ENCODE peak calls at places on chromosomes 11 and 22, in seven cellular contexts. D, T, Y, O, E, C and U are unnamed samples.

GRCh38 chr22:30254307-30254706 is 7.7 kb upstream of the LIF start:
- DNase-seq in O (no peak), C (no peak), E (no peak), T (no peak), Y (no peak), D (no peak), U (no peak)

GRCh38 chr11:78564889-78565467 is 9.7 kb downstream of the NARS2 start:
- DNase-seq in T (no peak), E (no peak), O (no peak), C (no peak), Y (peak), D (no peak), U (no peak)

GRCh38 chr11:100964400-100964799 is 165.2 kb downstream of the PGR start:
- DNase-seq in Y (no peak), C (no peak), O (peak), E (no peak), T (no peak), D (no peak), U (no peak)

GRCh38 chr11:118002541-118003019 is 16.4 kb downstream of the IL10RA start:
- DNase-seq in D (no peak), T (peak), C (no peak), E (no peak), O (peak), Y (no peak), U (no peak)

GRCh38 chr22:28670153-28670552 is 9.5 kb downstream of the TTC28 start:
- DNase-seq in Y (peak), E (no peak), O (peak), D (no peak), C (no peak), T (no peak), U (no peak)

GRCh38 chr22:41504397-41504796 is 35.5 kb downstream of the ACO2 start:
- DNase-seq in T (no peak), D (no peak), Y (no peak), E (no peak), O (peak), C (peak), U (no peak)

GRCh38 chr11:15863411-15863810 is 492.9 kb downstream of the SOX6 start:
- DNase-seq in E (no peak), C (no peak), O (no peak), T (no peak), D (no peak), Y (no peak), U (no peak)

GRCh38 chr11:112731538-112731937 is 229.7 kb upstream of the NCAM1 start:
- DNase-seq in Y (no peak), O (no peak), T (no peak), E (no peak), D (no peak), C (no peak), U (no peak)

DNA sequence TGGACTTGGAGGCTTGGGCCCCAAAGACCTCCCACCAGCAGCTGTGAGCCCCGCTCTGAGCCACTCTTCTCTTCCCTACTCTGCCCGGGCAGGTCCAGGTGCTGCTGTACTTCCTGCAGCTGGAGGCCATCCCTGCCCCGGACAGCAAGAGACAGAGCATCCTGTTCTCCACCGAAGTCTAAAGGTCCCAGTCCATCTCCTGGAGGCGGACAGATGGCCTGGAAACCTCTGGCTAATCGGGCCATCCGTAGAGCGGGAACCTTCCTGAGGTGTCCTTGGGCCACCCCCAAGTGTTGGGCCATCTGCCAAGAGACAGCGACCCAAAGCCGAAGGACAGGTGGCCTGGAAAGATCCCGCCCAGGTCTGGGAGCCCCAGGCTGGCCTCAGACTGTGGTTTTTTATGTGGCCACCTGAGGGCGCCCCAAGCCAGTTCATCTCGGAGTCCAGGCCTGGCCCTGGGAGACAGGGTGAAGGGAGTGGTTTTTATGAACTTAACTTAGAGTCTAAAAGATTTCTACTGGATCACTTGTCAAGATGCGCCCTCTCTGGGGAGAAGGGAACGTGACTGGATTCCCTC is 135.1 kb downstream of the BCR start:
- DNase-seq in D (peak), T (peak), C (no peak), E (peak), O (peak), Y (peak), U (no peak)
- TF ChIP-seq CTCF in D (peak), T (peak), C (peak), E (peak), O (peak), Y (peak), U (no peak)

GRCh38 chr11:126485021-126485781 is 129.7 kb downstream of the ST3GAL4 start:
- DNase-seq in D (no peak), C (no peak), E (no peak), O (peak), Y (peak), T (no peak), U (peak)
- TF ChIP-seq CTCF in D (no peak), C (no peak), E (no peak), O (no peak), Y (peak), T (no peak), U (no peak)

DNA sequence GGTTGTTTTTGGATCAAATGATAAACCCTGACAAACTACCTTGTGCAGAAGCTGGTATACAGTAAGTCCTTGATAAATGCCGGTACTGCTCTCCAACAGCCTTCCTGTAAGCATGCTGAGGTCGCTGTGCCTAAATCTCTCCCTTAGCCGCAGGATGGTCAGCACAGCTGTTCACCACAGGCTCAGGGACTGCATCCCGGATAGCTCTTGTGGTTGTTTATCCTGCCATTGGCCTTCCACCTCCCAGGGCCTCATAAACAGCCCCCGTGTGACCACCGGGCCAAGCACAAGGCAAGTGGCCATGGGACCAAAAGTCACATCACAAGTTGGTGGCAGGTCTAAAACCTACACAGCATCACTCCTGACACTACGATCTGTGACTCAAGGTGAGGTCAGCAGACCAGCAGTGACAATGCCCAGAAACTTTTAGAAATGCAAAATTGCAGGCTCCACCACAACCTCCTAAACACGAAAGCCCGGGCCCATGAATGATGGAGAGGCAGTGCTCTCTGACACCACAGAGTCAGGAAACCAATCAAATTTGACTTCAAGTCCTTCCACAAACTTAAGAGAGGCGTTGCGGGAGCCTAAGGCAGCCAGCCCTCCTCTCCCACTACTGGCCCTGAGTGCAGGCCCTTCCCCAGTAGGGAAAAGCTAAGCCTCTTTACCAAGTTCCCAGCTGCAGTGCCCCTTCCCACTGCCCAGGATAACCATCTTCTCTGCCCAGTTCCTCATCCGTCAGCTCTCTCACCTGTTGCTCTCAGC is 3.9 kb downstream of the SPATA19 start:
- DNase-seq in Y (no peak), C (no peak), D (no peak), E (no peak), T (no peak), O (no peak), U (no peak)
- TF ChIP-seq CTCF in Y (no peak), C (no peak), D (no peak), E (no peak), T (no peak), O (no peak), U (no peak)

DNA sequence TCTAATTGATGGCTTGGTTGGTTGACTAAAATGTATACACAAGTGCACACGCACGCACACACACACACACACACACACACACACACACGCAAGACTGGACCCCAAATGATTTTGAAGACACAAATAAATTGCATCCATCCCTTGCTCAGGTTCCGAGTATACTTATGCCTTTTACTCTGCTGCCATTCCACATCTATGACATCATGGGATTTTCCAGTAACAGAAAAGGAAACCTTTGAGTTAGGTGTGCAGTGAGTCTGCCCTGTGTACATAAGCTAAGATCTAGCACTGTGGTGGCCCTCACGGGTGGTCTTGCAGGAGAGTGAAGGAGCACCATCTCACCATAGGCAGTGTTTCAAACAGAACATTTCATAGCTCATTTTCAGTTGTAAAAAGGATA is 20.5 kb upstream of the LARGE1 start:
- DNase-seq in Y (no peak), T (no peak), O (no peak), C (no peak), E (no peak), D (peak), U (no peak)
- TF ChIP-seq CTCF in Y (no peak), T (no peak), O (no peak), C (no peak), E (no peak), D (no peak), U (no peak)

GRCh38 chr11:18522388-18522787 is 4.4 kb downstream of the TSG101 start:
- DNase-seq in D (peak), O (peak), E (no peak), Y (no peak), T (no peak), C (no peak), U (no peak)
- TF ChIP-seq CTCF in D (no peak), O (peak), E (no peak), Y (no peak), T (no peak), C (no peak), U (no peak)

GRCh38 chr11:4211991-4212390 is 117.4 kb downstream of the RRM1 start:
- DNase-seq in O (no peak), D (no peak), E (no peak), C (no peak), T (no peak), Y (no peak), U (no peak)
- TF ChIP-seq CTCF in O (no peak), D (no peak), E (no peak), C (no peak), T (no peak), Y (no peak), U (no peak)

DNA sequence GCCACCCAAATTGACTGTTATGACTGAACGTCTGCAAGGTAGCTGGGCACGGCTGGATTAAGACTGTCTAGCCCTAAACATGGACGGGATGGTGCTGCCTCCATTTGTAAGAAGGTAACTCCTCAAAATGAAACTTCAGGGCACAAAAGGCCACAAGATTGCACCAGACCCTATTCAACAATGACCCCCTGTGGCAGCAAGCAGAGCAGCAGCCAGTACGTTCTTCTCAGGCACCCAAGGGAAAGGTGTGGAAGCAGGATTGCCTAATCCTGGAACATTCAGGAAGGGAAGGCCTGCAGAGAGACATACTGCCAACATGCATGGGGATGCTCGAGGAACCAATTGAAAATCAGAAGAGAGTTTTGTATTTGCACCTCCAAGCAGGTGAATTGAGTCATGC is 4.5 kb upstream of the TBX10 start:
- DNase-seq in C (no peak), D (peak), T (peak), E (no peak), Y (no peak), O (no peak), U (no peak)
- TF ChIP-seq CTCF in C (no peak), D (peak), T (peak), E (no peak), Y (no peak), O (peak), U (no peak)

GRCh38 chr11:44949160-44950035 is 1.3 kb downstream of the TP53I11 start:
- DNase-seq in T (no peak), D (no peak), Y (no peak), O (peak), E (peak), C (no peak), U (no peak)
- TF ChIP-seq CTCF in T (peak), D (peak), Y (peak), O (peak), E (peak), C (no peak), U (peak)

GRCh38 chr22:20430101-20430640 is 7.5 kb downstream of the SCARF2 start:
- DNase-seq in D (no peak), E (no peak), Y (no peak), T (no peak), C (no peak), O (no peak), U (no peak)

GRCh38 chr22:20432244-20432686 is 5.4 kb downstream of the SCARF2 start:
- DNase-seq in C (no peak), T (no peak), Y (no peak), D (no peak), E (no peak), O (no peak), U (no peak)

GRCh38 chr22:20429254-20430100 is 8.1 kb downstream of the SCARF2 start:
- DNase-seq in D (no peak), C (no peak), T (peak), O (no peak), E (peak), Y (no peak), U (peak)

GRCh38 chr22:20431520-20432237 is 5.9 kb downstream of the SCARF2 start:
- DNase-seq in O (no peak), T (no peak), E (no peak), Y (no peak), C (no peak), D (no peak), U (no peak)

DNA sequence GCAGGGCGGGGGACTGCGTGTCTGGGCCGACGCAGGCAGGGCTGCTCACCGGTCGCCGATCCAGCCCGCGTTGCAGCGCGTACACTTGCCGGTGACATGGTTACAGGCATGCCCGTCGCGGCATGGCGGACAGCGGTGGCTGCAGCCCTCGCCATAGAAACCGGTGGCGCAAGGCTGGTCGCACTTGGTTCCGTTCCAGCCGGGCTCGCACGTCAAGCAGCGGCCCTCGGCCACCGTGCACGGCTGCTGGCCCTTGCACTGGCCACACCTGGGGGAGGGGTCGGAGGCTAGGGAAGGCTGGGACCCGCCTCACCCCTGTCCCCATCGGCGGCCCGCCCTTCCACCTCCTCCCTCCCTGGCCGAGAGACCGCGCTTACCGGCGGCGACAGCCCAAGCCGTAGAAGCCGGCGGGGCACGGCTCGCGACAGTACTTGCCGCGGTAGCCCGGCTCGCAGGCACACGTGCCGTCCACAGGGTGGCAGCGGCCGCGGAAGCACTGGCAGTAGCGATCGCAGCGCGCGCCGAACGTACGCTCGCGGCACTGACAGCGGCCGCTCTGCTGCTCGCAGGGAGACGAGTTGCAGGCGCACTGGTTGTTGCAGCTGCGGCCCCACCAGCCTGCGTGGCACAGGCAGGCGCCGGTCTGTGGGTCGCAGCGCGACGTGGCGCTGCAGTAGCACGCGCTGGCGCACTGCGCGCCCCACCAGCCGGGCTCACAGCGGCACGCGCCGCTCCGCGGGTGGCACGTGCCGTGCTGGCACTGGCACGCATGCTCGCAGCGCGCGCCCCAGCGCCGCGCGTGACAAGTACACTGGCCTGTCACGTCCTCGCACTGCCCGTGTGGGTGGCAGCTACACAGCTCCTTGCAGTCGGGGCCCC is 6.7 kb downstream of the SCARF2 start:
- DNase-seq in O (no peak), Y (no peak), D (no peak), T (no peak), E (peak), C (no peak), U (no peak)
- TF ChIP-seq CTCF in O (no peak), Y (no peak), D (no peak), T (peak), E (no peak), C (peak), U (peak)

DNA sequence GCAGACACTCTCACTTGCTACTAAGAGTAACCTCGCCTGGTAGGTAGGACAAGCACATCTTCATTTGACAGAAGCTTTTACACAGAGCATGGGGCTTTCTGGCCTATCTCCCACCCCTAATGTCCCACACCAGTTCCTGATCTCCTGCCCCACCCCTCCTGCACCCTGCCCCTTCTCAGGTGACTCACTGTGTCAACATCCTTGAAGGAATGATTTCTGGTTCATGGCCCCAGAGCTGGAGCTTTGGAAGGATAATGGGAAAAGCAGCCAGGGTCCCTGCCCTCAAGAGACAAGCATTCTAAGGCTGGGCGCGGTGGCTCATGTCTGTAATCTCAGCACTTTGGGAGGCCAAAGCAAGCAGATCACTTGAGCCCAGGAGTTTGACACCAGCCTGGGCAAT is 47.2 kb downstream of the LRFN4 start:
- DNase-seq in Y (no peak), T (peak), D (no peak), O (peak), E (peak), C (no peak), U (no peak)
- TF ChIP-seq CTCF in Y (no peak), T (no peak), D (no peak), O (no peak), E (no peak), C (no peak), U (no peak)